ENCODE peak calls at places on chromosome 10, in nine cellular contexts. One of them, this sample, is unnamed.

GRCh38 chr10:6136215-6137201 is 47.7 kb downstream of the RBM17 start:
- DNase-seq in NCI-H1930: no peak
- DNase-seq in GF-D8: no peak
- DNase-seq in activated gamma-delta T cell treated with anti-CD3 and anti-CD28 coated beads, Interleukin-2, amount 50 U/mL, for 16 hours: no peak
- DNase-seq in nephron progenitor cell: no peak
- DNase-seq in RCC 7860: peak
- DNase-seq in H54: no peak
- DNase-seq in NCI-H446 treated with DMSO at 0.1 percent for 48 hours: no peak
- DNase-seq in activated T-cell treated with anti-CD3 and anti-CD28 coated beads, Interleukin-2, amount 50 U/mL, for 4 hours: no peak
- DNase-seq in this sample: no peak

GRCh38 chr10:100866575-100867098 is 46.1 kb upstream of the SLF2 start:
- DNase-seq in NCI-H1930: no peak
- DNase-seq in GF-D8: no peak
- DNase-seq in activated gamma-delta T cell treated with anti-CD3 and anti-CD28 coated beads, Interleukin-2, amount 50 U/mL, for 16 hours: no peak
- DNase-seq in nephron progenitor cell: no peak
- DNase-seq in RCC 7860: no peak
- DNase-seq in H54: no peak
- DNase-seq in NCI-H446 treated with DMSO at 0.1 percent for 48 hours: no peak
- DNase-seq in activated T-cell treated with anti-CD3 and anti-CD28 coated beads, Interleukin-2, amount 50 U/mL, for 4 hours: no peak
- DNase-seq in this sample: no peak

GRCh38 chr10:104049497-104050250 is 36.0 kb downstream of the COL17A1 start:
- DNase-seq in NCI-H1930: no peak
- DNase-seq in GF-D8: no peak
- DNase-seq in activated gamma-delta T cell treated with anti-CD3 and anti-CD28 coated beads, Interleukin-2, amount 50 U/mL, for 16 hours: no peak
- DNase-seq in nephron progenitor cell: no peak
- DNase-seq in RCC 7860: peak
- DNase-seq in H54: peak
- DNase-seq in NCI-H446 treated with DMSO at 0.1 percent for 48 hours: no peak
- DNase-seq in activated T-cell treated with anti-CD3 and anti-CD28 coated beads, Interleukin-2, amount 50 U/mL, for 4 hours: no peak
- DNase-seq in this sample: no peak

GRCh38 chr10:100653238-100653956 is 92.0 kb upstream of the PAX2 start:
- DNase-seq in NCI-H1930: no peak
- DNase-seq in GF-D8: no peak
- DNase-seq in activated gamma-delta T cell treated with anti-CD3 and anti-CD28 coated beads, Interleukin-2, amount 50 U/mL, for 16 hours: no peak
- DNase-seq in nephron progenitor cell: no peak
- DNase-seq in RCC 7860: no peak
- DNase-seq in H54: no peak
- DNase-seq in NCI-H446 treated with DMSO at 0.1 percent for 48 hours: no peak
- DNase-seq in activated T-cell treated with anti-CD3 and anti-CD28 coated beads, Interleukin-2, amount 50 U/mL, for 4 hours: no peak
- DNase-seq in this sample: no peak

GRCh38 chr10:124014416-124015154 is 78.8 kb downstream of the CHST15 start:
- DNase-seq in NCI-H1930: no peak
- DNase-seq in GF-D8: no peak
- DNase-seq in activated gamma-delta T cell treated with anti-CD3 and anti-CD28 coated beads, Interleukin-2, amount 50 U/mL, for 16 hours: no peak
- DNase-seq in nephron progenitor cell: no peak
- DNase-seq in RCC 7860: no peak
- DNase-seq in H54: no peak
- DNase-seq in NCI-H446 treated with DMSO at 0.1 percent for 48 hours: no peak
- DNase-seq in activated T-cell treated with anti-CD3 and anti-CD28 coated beads, Interleukin-2, amount 50 U/mL, for 4 hours: no peak
- DNase-seq in this sample: no peak

GRCh38 chr10:107880185-107880584 is 715.7 kb upstream of the SORCS1 start:
- DNase-seq in NCI-H1930: no peak
- DNase-seq in GF-D8: no peak
- DNase-seq in activated gamma-delta T cell treated with anti-CD3 and anti-CD28 coated beads, Interleukin-2, amount 50 U/mL, for 16 hours: no peak
- DNase-seq in nephron progenitor cell: no peak
- DNase-seq in RCC 7860: no peak
- DNase-seq in H54: no peak
- DNase-seq in NCI-H446 treated with DMSO at 0.1 percent for 48 hours: no peak
- DNase-seq in activated T-cell treated with anti-CD3 and anti-CD28 coated beads, Interleukin-2, amount 50 U/mL, for 4 hours: no peak
- DNase-seq in this sample: no peak

GRCh38 chr10:132708441-132708840 is 77.5 kb downstream of the NKX6-2 start:
- DNase-seq in NCI-H1930: no peak
- DNase-seq in GF-D8: no peak
- DNase-seq in activated gamma-delta T cell treated with anti-CD3 and anti-CD28 coated beads, Interleukin-2, amount 50 U/mL, for 16 hours: no peak
- DNase-seq in nephron progenitor cell: no peak
- DNase-seq in RCC 7860: no peak
- DNase-seq in H54: no peak
- DNase-seq in NCI-H446 treated with DMSO at 0.1 percent for 48 hours: no peak
- DNase-seq in activated T-cell treated with anti-CD3 and anti-CD28 coated beads, Interleukin-2, amount 50 U/mL, for 4 hours: no peak
- DNase-seq in this sample: no peak

GRCh38 chr10:86556933-86557649 is 35.5 kb upstream of the WAPL start:
- DNase-seq in NCI-H1930: peak
- DNase-seq in GF-D8: no peak
- DNase-seq in activated gamma-delta T cell treated with anti-CD3 and anti-CD28 coated beads, Interleukin-2, amount 50 U/mL, for 16 hours: no peak
- DNase-seq in nephron progenitor cell: no peak
- DNase-seq in RCC 7860: no peak
- DNase-seq in H54: no peak
- DNase-seq in NCI-H446 treated with DMSO at 0.1 percent for 48 hours: no peak
- DNase-seq in activated T-cell treated with anti-CD3 and anti-CD28 coated beads, Interleukin-2, amount 50 U/mL, for 4 hours: no peak
- DNase-seq in this sample: no peak

GRCh38 chr10:14010827-14011574 is 319.7 kb downstream of the FRMD4A start:
- DNase-seq in NCI-H1930: no peak
- DNase-seq in GF-D8: no peak
- DNase-seq in activated gamma-delta T cell treated with anti-CD3 and anti-CD28 coated beads, Interleukin-2, amount 50 U/mL, for 16 hours: no peak
- DNase-seq in nephron progenitor cell: no peak
- DNase-seq in RCC 7860: no peak
- DNase-seq in H54: no peak
- DNase-seq in NCI-H446 treated with DMSO at 0.1 percent for 48 hours: no peak
- DNase-seq in activated T-cell treated with anti-CD3 and anti-CD28 coated beads, Interleukin-2, amount 50 U/mL, for 4 hours: no peak
- DNase-seq in this sample: no peak

GRCh38 chr10:99681553-99681952 is 22.2 kb downstream of the ENTPD7 start:
- DNase-seq in NCI-H1930: no peak
- DNase-seq in GF-D8: no peak
- DNase-seq in activated gamma-delta T cell treated with anti-CD3 and anti-CD28 coated beads, Interleukin-2, amount 50 U/mL, for 16 hours: no peak
- DNase-seq in nephron progenitor cell: no peak
- DNase-seq in RCC 7860: peak
- DNase-seq in H54: no peak
- DNase-seq in NCI-H446 treated with DMSO at 0.1 percent for 48 hours: no peak
- DNase-seq in activated T-cell treated with anti-CD3 and anti-CD28 coated beads, Interleukin-2, amount 50 U/mL, for 4 hours: no peak
- DNase-seq in this sample: no peak

GRCh38 chr10:122852261-122852660 is 6.6 kb upstream of the CUZD1 start:
- DNase-seq in NCI-H1930: no peak
- DNase-seq in GF-D8: no peak
- DNase-seq in activated gamma-delta T cell treated with anti-CD3 and anti-CD28 coated beads, Interleukin-2, amount 50 U/mL, for 16 hours: no peak
- DNase-seq in nephron progenitor cell: no peak
- DNase-seq in RCC 7860: no peak
- DNase-seq in H54: no peak
- DNase-seq in NCI-H446 treated with DMSO at 0.1 percent for 48 hours: no peak
- DNase-seq in activated T-cell treated with anti-CD3 and anti-CD28 coated beads, Interleukin-2, amount 50 U/mL, for 4 hours: no peak
- DNase-seq in this sample: no peak

GRCh38 chr10:329361-330099 is 194.3 kb downstream of the ZMYND11 start:
- DNase-seq in NCI-H1930: no peak
- DNase-seq in GF-D8: peak
- DNase-seq in activated gamma-delta T cell treated with anti-CD3 and anti-CD28 coated beads, Interleukin-2, amount 50 U/mL, for 16 hours: no peak
- DNase-seq in nephron progenitor cell: no peak
- DNase-seq in RCC 7860: peak
- DNase-seq in H54: peak
- DNase-seq in NCI-H446 treated with DMSO at 0.1 percent for 48 hours: peak
- DNase-seq in activated T-cell treated with anti-CD3 and anti-CD28 coated beads, Interleukin-2, amount 50 U/mL, for 4 hours: peak
- DNase-seq in this sample: peak

GRCh38 chr10:121597504-121598241 is 571 bp downstream of the FGFR2 start:
- DNase-seq in NCI-H1930: no peak
- DNase-seq in GF-D8: no peak
- DNase-seq in activated gamma-delta T cell treated with anti-CD3 and anti-CD28 coated beads, Interleukin-2, amount 50 U/mL, for 16 hours: no peak
- DNase-seq in nephron progenitor cell: peak
- DNase-seq in RCC 7860: no peak
- DNase-seq in H54: no peak
- DNase-seq in NCI-H446 treated with DMSO at 0.1 percent for 48 hours: no peak
- DNase-seq in activated T-cell treated with anti-CD3 and anti-CD28 coated beads, Interleukin-2, amount 50 U/mL, for 4 hours: no peak
- DNase-seq in this sample: no peak

GRCh38 chr10:104242545-104242944 is 10.4 kb upstream of the CFAP43 start:
- DNase-seq in NCI-H1930: no peak
- DNase-seq in GF-D8: no peak
- DNase-seq in activated gamma-delta T cell treated with anti-CD3 and anti-CD28 coated beads, Interleukin-2, amount 50 U/mL, for 16 hours: no peak
- DNase-seq in nephron progenitor cell: no peak
- DNase-seq in RCC 7860: no peak
- DNase-seq in H54: no peak
- DNase-seq in NCI-H446 treated with DMSO at 0.1 percent for 48 hours: no peak
- DNase-seq in activated T-cell treated with anti-CD3 and anti-CD28 coated beads, Interleukin-2, amount 50 U/mL, for 4 hours: no peak
- DNase-seq in this sample: no peak

GRCh38 chr10:101525848-101526247 is 62.2 kb downstream of the POLL start:
- DNase-seq in NCI-H1930: no peak
- DNase-seq in GF-D8: no peak
- DNase-seq in activated gamma-delta T cell treated with anti-CD3 and anti-CD28 coated beads, Interleukin-2, amount 50 U/mL, for 16 hours: no peak
- DNase-seq in nephron progenitor cell: no peak
- DNase-seq in RCC 7860: no peak
- DNase-seq in H54: no peak
- DNase-seq in NCI-H446 treated with DMSO at 0.1 percent for 48 hours: no peak
- DNase-seq in activated T-cell treated with anti-CD3 and anti-CD28 coated beads, Interleukin-2, amount 50 U/mL, for 4 hours: no peak
- DNase-seq in this sample: no peak

GRCh38 chr10:50417486-50417905 is 166.2 kb upstream of the ASAH2 start:
- DNase-seq in NCI-H1930: no peak
- DNase-seq in GF-D8: no peak
- DNase-seq in activated gamma-delta T cell treated with anti-CD3 and anti-CD28 coated beads, Interleukin-2, amount 50 U/mL, for 16 hours: no peak
- DNase-seq in nephron progenitor cell: no peak
- DNase-seq in RCC 7860: no peak
- DNase-seq in H54: no peak
- DNase-seq in NCI-H446 treated with DMSO at 0.1 percent for 48 hours: no peak
- DNase-seq in activated T-cell treated with anti-CD3 and anti-CD28 coated beads, Interleukin-2, amount 50 U/mL, for 4 hours: no peak
- DNase-seq in this sample: no peak

GRCh38 chr10:116848032-116848911 is 1.0 kb upstream of the ENO4 start:
- DNase-seq in NCI-H1930: no peak
- DNase-seq in GF-D8: no peak
- DNase-seq in activated gamma-delta T cell treated with anti-CD3 and anti-CD28 coated beads, Interleukin-2, amount 50 U/mL, for 16 hours: no peak
- DNase-seq in nephron progenitor cell: no peak
- DNase-seq in RCC 7860: no peak
- DNase-seq in H54: no peak
- DNase-seq in NCI-H446 treated with DMSO at 0.1 percent for 48 hours: no peak
- DNase-seq in activated T-cell treated with anti-CD3 and anti-CD28 coated beads, Interleukin-2, amount 50 U/mL, for 4 hours: no peak
- DNase-seq in this sample: no peak

GRCh38 chr10:117778241-117778640 is 235.7 kb downstream of the EMX2 start:
- DNase-seq in NCI-H1930: no peak
- DNase-seq in GF-D8: no peak
- DNase-seq in activated gamma-delta T cell treated with anti-CD3 and anti-CD28 coated beads, Interleukin-2, amount 50 U/mL, for 16 hours: no peak
- DNase-seq in nephron progenitor cell: no peak
- DNase-seq in RCC 7860: no peak
- DNase-seq in H54: no peak
- DNase-seq in NCI-H446 treated with DMSO at 0.1 percent for 48 hours: no peak
- DNase-seq in activated T-cell treated with anti-CD3 and anti-CD28 coated beads, Interleukin-2, amount 50 U/mL, for 4 hours: no peak
- DNase-seq in this sample: no peak

GRCh38 chr10:113474756-113475155 is 78.1 kb upstream of the HABP2 start:
- DNase-seq in NCI-H1930: no peak
- DNase-seq in GF-D8: no peak
- DNase-seq in activated gamma-delta T cell treated with anti-CD3 and anti-CD28 coated beads, Interleukin-2, amount 50 U/mL, for 16 hours: no peak
- DNase-seq in nephron progenitor cell: no peak
- DNase-seq in RCC 7860: no peak
- DNase-seq in H54: no peak
- DNase-seq in NCI-H446 treated with DMSO at 0.1 percent for 48 hours: no peak
- DNase-seq in activated T-cell treated with anti-CD3 and anti-CD28 coated beads, Interleukin-2, amount 50 U/mL, for 4 hours: no peak
- DNase-seq in this sample: no peak

GRCh38 chr10:124145109-124145860 is 51.9 kb upstream of the CHST15 start:
- DNase-seq in NCI-H1930: no peak
- DNase-seq in GF-D8: peak
- DNase-seq in activated gamma-delta T cell treated with anti-CD3 and anti-CD28 coated beads, Interleukin-2, amount 50 U/mL, for 16 hours: no peak
- DNase-seq in nephron progenitor cell: no peak
- DNase-seq in RCC 7860: no peak
- DNase-seq in H54: no peak
- DNase-seq in NCI-H446 treated with DMSO at 0.1 percent for 48 hours: no peak
- DNase-seq in activated T-cell treated with anti-CD3 and anti-CD28 coated beads, Interleukin-2, amount 50 U/mL, for 4 hours: no peak
- DNase-seq in this sample: no peak

GRCh38 chr10:129771024-129771423 is 193.1 kb downstream of the EBF3 start:
- DNase-seq in NCI-H1930: no peak
- DNase-seq in GF-D8: no peak
- DNase-seq in activated gamma-delta T cell treated with anti-CD3 and anti-CD28 coated beads, Interleukin-2, amount 50 U/mL, for 16 hours: no peak
- DNase-seq in nephron progenitor cell: no peak
- DNase-seq in RCC 7860: no peak
- DNase-seq in H54: no peak
- DNase-seq in NCI-H446 treated with DMSO at 0.1 percent for 48 hours: no peak
- DNase-seq in activated T-cell treated with anti-CD3 and anti-CD28 coated beads, Interleukin-2, amount 50 U/mL, for 4 hours: no peak
- DNase-seq in this sample: no peak

GRCh38 chr10:101227765-101228681 is 1.2 kb downstream of the LBX1 start:
- DNase-seq in NCI-H1930: no peak
- DNase-seq in GF-D8: no peak
- DNase-seq in activated gamma-delta T cell treated with anti-CD3 and anti-CD28 coated beads, Interleukin-2, amount 50 U/mL, for 16 hours: no peak
- DNase-seq in nephron progenitor cell: no peak
- DNase-seq in RCC 7860: no peak
- DNase-seq in H54: no peak
- DNase-seq in NCI-H446 treated with DMSO at 0.1 percent for 48 hours: no peak
- DNase-seq in activated T-cell treated with anti-CD3 and anti-CD28 coated beads, Interleukin-2, amount 50 U/mL, for 4 hours: no peak
- DNase-seq in this sample: no peak